ENCODE peak calls at places on chromosomes 6 and 20, in ten cellular contexts. Q is fibroblast of lung, X is hepatocyte, I is body of pancreas, W is PC-3, Y is ovary, L is heart left ventricle, U is transverse colon, M is left ventricle myocardium inferior, J is uterus. T is an unnamed sample.

GRCh38 chr6:44452725-44453124 is 65.2 kb downstream of the CDC5L start:
- DNase-seq in Y (no peak), I (no peak), M (no peak), Q (peak; percentile 64), X (no peak), J (no peak), L (no peak), U (no peak), W (peak; percentile 88), T (no peak)

GRCh38 chr6:73732845-73733675 is 37.1 kb downstream of the CD109 start:
- DNase-seq in U (peak; percentile 62), I (peak; percentile 53), J (peak; percentile 69), X (peak; percentile 77), Y (peak; percentile 56), Q (peak; percentile 61), L (peak; percentile 56), W (peak; percentile 75), M (peak; percentile 32), T (peak; percentile 55)

GRCh38 chr20:36542019-36542488 is 735 bp downstream of the MYL9 start:
- DNase-seq in Q (peak; percentile 59), I (no peak), M (no peak), Y (peak; percentile 75), W (peak; percentile 16), U (peak; percentile 38), X (peak; percentile 58), L (peak; percentile 69), J (peak; percentile 74), T (peak; percentile 33)

GRCh38 chr6:116872771-116873170 is 4.3 kb upstream of the RFX6 start:
- DNase-seq in M (no peak), X (no peak), J (no peak), Y (no peak), Q (no peak), L (no peak), W (no peak), I (no peak), U (no peak), T (no peak)

GRCh38 chr6:147699637-147700036 is 191.1 kb downstream of the SAMD5 start:
- DNase-seq in I (no peak), Q (peak; percentile 81), L (no peak), M (no peak), Y (no peak), X (no peak), U (no peak), W (peak; percentile 70), J (no peak), T (no peak)

GRCh38 chr6:66478705-66479104 is 771.7 kb upstream of the EYS start:
- DNase-seq in U (no peak), M (no peak), W (no peak), I (no peak), Q (no peak), J (no peak), Y (no peak), X (no peak), L (no peak), T (peak; percentile 51)

GRCh38 chr6:137512768-137513605 is 18.8 kb upstream of the OLIG3 start:
- DNase-seq in M (no peak), Y (no peak), Q (no peak), U (no peak), J (no peak), X (no peak), W (no peak), L (no peak), I (no peak), T (no peak)

GRCh38 chr6:130233332-130233731 is 10.6 kb upstream of the SAMD3 start:
- DNase-seq in J (no peak), L (no peak), X (no peak), Y (no peak), Q (peak; percentile 66), M (no peak), I (no peak), U (no peak), W (no peak), T (no peak)

GRCh38 chr20:10115021-10115420 is 80.2 kb downstream of the ANKEF1 start:
- DNase-seq in M (no peak), J (no peak), I (no peak), Y (no peak), Q (peak; percentile 99), X (no peak), L (no peak), W (peak; percentile 73), U (no peak), T (no peak)

GRCh38 chr6:9467746-9468145 is 947.1 kb downstream of the TFAP2A start:
- DNase-seq in J (no peak), I (no peak), M (no peak), U (no peak), Q (peak; percentile 59), L (no peak), Y (no peak), X (peak; percentile 28), W (peak; percentile 18), T (no peak)

GRCh38 chr20:54148947-54149764 is 24.6 kb downstream of the CYP24A1 start:
- DNase-seq in Y (no peak), L (no peak), J (no peak), I (no peak), X (peak; percentile 80), W (peak; percentile 100), M (no peak), U (peak; percentile 83), Q (no peak), T (no peak)

GRCh38 chr20:45908086-45908485 is 3.9 kb downstream of the PLTP start:
- DNase-seq in Y (no peak), U (no peak), I (no peak), W (no peak), J (no peak), M (no peak), X (no peak), Q (no peak), L (no peak), T (no peak)

GRCh38 chr20:45904583-45905504 is 7.1 kb downstream of the PLTP start:
- DNase-seq in W (peak; percentile 22), I (no peak), J (no peak), L (no peak), Q (no peak), X (no peak), Y (no peak), M (no peak), U (no peak), T (no peak)

GRCh38 chr20:45905505-45906079 is 6.4 kb downstream of the PLTP start:
- DNase-seq in U (no peak), J (no peak), I (no peak), M (no peak), W (peak; percentile 99), Y (no peak), L (no peak), X (no peak), Q (peak; percentile 87), T (no peak)

GRCh38 chr20:45909336-45909808 is 2.6 kb downstream of the PLTP start:
- DNase-seq in W (no peak), I (no peak), Q (no peak), J (peak; percentile 15), X (no peak), M (no peak), Y (no peak), L (no peak), U (no peak), T (no peak)

GRCh38 chr20:45907219-45907948 is 4.6 kb downstream of the PLTP start:
- DNase-seq in U (no peak), L (no peak), Q (no peak), Y (no peak), I (no peak), X (no peak), W (no peak), J (peak; percentile 16), M (no peak), T (no peak)
- H3K4me3 ChIP-seq in U (no peak overlapping the region), L (no peak overlapping the region), Q (no peak overlapping the region), Y (no peak overlapping the region), I (no peak overlapping the region), X (no peak overlapping the region), W (no peak overlapping the region), J (no peak overlapping the region), M (no peak overlapping the region), T (no peak overlapping the region)

GRCh38 chr6:159168536-159169192 is 536 bp upstream of the FNDC1 start:
- DNase-seq in M (peak; percentile 47), U (peak; percentile 24), Q (peak; percentile 54), L (peak; percentile 61), X (peak; percentile 83), W (no peak), I (no peak), J (peak; percentile 46), Y (peak; percentile 49), T (peak; percentile 40)
- TF ChIP-seq CTCF in M (peak; percentile 40), U (peak; percentile 10), Q (peak; percentile 39), L (peak; percentile 5), X (peak; percentile 33), W (no peak), I (no peak), J (peak; percentile 30), Y (no peak), T (no peak)

DNA sequence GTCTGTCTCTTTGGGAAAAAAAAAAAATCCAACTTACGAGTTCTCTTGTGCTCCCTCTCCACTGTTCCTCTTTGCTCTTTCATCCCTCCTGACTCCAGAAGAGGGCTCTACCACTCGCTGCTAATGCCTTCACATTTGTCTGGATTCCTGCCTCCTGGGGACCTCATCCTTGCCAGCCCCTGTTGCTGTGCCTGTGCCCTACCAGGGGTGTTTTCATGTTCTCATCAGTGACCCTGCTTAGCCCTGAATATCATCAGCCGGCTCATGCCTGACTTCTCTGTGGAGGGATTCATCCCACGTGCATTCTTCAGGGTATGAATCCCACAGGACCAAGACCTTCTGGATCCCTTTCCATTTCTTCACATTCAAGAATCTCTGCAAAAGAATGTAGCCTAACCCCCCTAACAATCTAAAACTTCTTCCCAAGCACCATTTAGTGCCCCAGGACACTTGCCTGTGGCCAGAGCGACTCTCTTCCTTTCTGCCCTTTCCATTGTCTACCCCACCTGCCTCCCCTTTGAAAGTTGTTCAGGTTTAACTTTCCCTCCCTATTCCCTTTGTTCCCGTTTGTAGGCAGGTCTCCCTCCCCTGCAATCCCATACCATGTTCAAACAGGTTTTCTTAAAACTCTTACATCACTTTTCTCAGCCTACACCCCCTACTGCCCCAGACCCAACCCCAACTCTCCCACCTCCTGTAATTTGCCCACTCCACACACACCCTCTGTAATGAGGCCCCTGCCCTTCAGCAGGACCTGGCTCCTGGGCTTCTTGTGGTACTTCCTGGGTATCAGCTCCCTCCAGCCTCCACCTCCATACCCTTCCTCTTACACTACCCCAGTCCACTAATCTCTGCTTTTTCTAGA is 50.2 kb downstream of the RREB1 start:
- DNase-seq in Y (no peak), J (no peak), X (no peak), I (no peak), L (no peak), M (no peak), U (no peak), W (no peak), Q (peak; percentile 77), T (no peak)
- H3K4me1 ChIP-seq in Y (peaks cover 12% of the 10 kb centered on the region), J (peaks cover 8% of the 10 kb centered on the region), X (peaks cover 23% of the 10 kb centered on the region), I (peaks cover 84% of the 10 kb centered on the region), L (peaks cover 54% of the 10 kb centered on the region), M (peaks cover 94% of the 10 kb centered on the region), U (peaks cover 46% of the 10 kb centered on the region), W (peaks cover 22% of the 10 kb centered on the region), Q (peaks cover 21% of the 10 kb centered on the region), T (no peaks in the 10 kb centered on the region)

GRCh38 chr6:16635291-16635809 is 125.9 kb downstream of the ATXN1 start:
- DNase-seq in Y (no peak), U (no peak), M (no peak), L (no peak), W (no peak), X (no peak), J (no peak), Q (no peak), I (no peak), T (no peak)
- H3K4me3 ChIP-seq in Y (no peak overlapping the region), U (no peak overlapping the region), M (no peak overlapping the region), L (no peak overlapping the region), W (peak overlapping the region; percentile 43), X (no peak overlapping the region), J (no peak overlapping the region), Q (no peak overlapping the region), I (no peak overlapping the region), T (no peak overlapping the region)

T was measured in BE2C.